ENCODE peak calls at places on chromosome 19, in seven cellular contexts. One of them, this sample, is unnamed.

GRCh38 chr19:29942404-29943261 is 594 bp downstream of the URI1 start:
- DNase-seq in ovary: peak
- DNase-seq in H9: peak
- DNase-seq in omental fat pad: no peak
- DNase-seq in AG09319: no peak
- DNase-seq in neural crest cell: peak
- DNase-seq in right lobe of liver: peak
- DNase-seq in this sample: no peak

GRCh38 chr19:42284641-42285341 is 15.7 kb downstream of the CIC start:
- DNase-seq in ovary: peak
- DNase-seq in H9: peak
- DNase-seq in omental fat pad: no peak
- DNase-seq in AG09319: no peak
- DNase-seq in neural crest cell: no peak
- DNase-seq in right lobe of liver: peak
- DNase-seq in this sample: no peak

GRCh38 chr19:35911173-35911572 is 3.1 kb upstream of the TYROBP start:
- DNase-seq in ovary: no peak
- DNase-seq in H9: peak
- DNase-seq in omental fat pad: no peak
- DNase-seq in AG09319: no peak
- DNase-seq in neural crest cell: no peak
- DNase-seq in right lobe of liver: no peak
- DNase-seq in this sample: no peak

GRCh38 chr19:39941151-39941550 is 6.7 kb upstream of the FCGBP start:
- DNase-seq in ovary: no peak
- DNase-seq in H9: no peak
- DNase-seq in omental fat pad: no peak
- DNase-seq in AG09319: no peak
- DNase-seq in neural crest cell: no peak
- DNase-seq in right lobe of liver: no peak
- DNase-seq in this sample: no peak

GRCh38 chr19:51002542-51003311 is 1.3 kb upstream of the KLK8 start:
- DNase-seq in ovary: peak
- DNase-seq in H9: peak
- DNase-seq in omental fat pad: peak
- DNase-seq in AG09319: no peak
- DNase-seq in neural crest cell: no peak
- DNase-seq in right lobe of liver: no peak
- DNase-seq in this sample: no peak

GRCh38 chr19:19515764-19516519 is at the start of gene NDUFA13:
- DNase-seq in ovary: peak
- DNase-seq in H9: peak
- DNase-seq in omental fat pad: peak
- DNase-seq in AG09319: peak
- DNase-seq in neural crest cell: peak
- DNase-seq in right lobe of liver: peak
- DNase-seq in this sample: peak

GRCh38 chr19:30742981-30743380 is 370.8 kb downstream of the ZNF536 start:
- DNase-seq in ovary: no peak
- DNase-seq in H9: no peak
- DNase-seq in omental fat pad: no peak
- DNase-seq in AG09319: no peak
- DNase-seq in neural crest cell: no peak
- DNase-seq in right lobe of liver: no peak
- DNase-seq in this sample: no peak

GRCh38 chr19:41373993-41374392 is 2.3 kb upstream of the TMEM91 start:
- DNase-seq in ovary: peak
- DNase-seq in H9: no peak
- DNase-seq in omental fat pad: no peak
- DNase-seq in AG09319: peak
- DNase-seq in neural crest cell: no peak
- DNase-seq in right lobe of liver: peak
- DNase-seq in this sample: peak

GRCh38 chr19:31448221-31448657 is 99.0 kb upstream of the TSHZ3 start:
- DNase-seq in ovary: peak
- DNase-seq in H9: no peak
- DNase-seq in omental fat pad: no peak
- DNase-seq in AG09319: peak
- DNase-seq in neural crest cell: no peak
- DNase-seq in right lobe of liver: no peak
- DNase-seq in this sample: no peak

GRCh38 chr19:39870171-39870971 is 24.2 kb upstream of the FBL start:
- DNase-seq in ovary: no peak
- DNase-seq in H9: peak
- DNase-seq in omental fat pad: no peak
- DNase-seq in AG09319: no peak
- DNase-seq in neural crest cell: no peak
- DNase-seq in right lobe of liver: no peak
- DNase-seq in this sample: no peak

GRCh38 chr19:10603084-10603872 is 16.2 kb upstream of the AP1M2 start:
- DNase-seq in ovary: peak
- DNase-seq in H9: peak
- DNase-seq in omental fat pad: no peak
- DNase-seq in AG09319: no peak
- DNase-seq in neural crest cell: no peak
- DNase-seq in right lobe of liver: peak
- DNase-seq in this sample: no peak

DNA sequence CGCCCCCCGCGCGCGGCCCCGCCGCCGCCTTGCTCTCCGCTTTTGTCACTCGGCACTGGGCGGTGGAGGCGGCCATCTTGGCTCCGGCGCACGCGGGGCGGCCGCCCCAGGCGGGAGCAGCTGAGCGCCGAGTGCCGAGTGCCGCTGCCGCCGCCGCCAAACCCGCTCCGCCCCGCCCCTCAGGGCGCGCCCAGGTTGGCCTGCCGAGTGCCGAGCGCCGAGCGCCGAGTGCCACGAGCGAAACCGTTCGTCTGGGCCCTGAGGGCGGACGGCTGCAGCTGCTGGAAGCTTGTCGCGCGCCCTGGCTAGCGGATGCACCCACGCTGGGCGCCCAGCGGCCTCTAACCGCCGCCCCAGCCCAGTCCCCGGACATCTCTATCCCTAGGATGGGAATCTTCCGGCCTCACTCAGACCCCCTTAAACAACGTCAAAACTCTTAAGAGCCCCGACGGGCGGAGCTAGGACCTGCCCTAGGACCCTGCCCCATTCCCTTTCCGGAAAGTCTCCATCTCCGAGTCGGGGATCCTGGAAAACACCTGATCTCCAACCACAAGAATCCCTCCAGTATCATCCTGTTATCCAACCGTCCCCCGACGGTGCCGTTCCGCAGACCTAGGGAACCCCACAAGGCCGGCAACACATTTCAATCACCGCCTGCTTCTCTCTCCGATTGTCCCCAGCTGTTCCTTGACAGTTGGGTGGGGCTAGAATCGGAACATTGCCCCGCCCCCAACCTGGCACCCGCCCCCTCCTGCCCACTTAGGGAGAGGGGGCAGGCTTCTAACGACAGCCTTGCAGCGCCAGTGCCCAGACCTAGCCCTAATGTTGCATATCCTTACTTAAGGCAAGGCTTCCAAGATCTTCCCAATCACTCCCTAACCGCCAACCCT is 14.1 kb upstream of the AKAP8L start:
- DNase-seq in ovary: peak
- DNase-seq in H9: peak
- DNase-seq in omental fat pad: peak
- DNase-seq in AG09319: peak
- DNase-seq in neural crest cell: peak
- DNase-seq in right lobe of liver: peak
- DNase-seq in this sample: peak
- TF ChIP-seq CTCF in ovary: no peak
- TF ChIP-seq CTCF in H9: no peak
- TF ChIP-seq CTCF in omental fat pad: no peak
- TF ChIP-seq CTCF in AG09319: no peak
- TF ChIP-seq CTCF in neural crest cell: no peak
- TF ChIP-seq CTCF in right lobe of liver: no peak
- TF ChIP-seq CTCF in this sample: no peak

DNA sequence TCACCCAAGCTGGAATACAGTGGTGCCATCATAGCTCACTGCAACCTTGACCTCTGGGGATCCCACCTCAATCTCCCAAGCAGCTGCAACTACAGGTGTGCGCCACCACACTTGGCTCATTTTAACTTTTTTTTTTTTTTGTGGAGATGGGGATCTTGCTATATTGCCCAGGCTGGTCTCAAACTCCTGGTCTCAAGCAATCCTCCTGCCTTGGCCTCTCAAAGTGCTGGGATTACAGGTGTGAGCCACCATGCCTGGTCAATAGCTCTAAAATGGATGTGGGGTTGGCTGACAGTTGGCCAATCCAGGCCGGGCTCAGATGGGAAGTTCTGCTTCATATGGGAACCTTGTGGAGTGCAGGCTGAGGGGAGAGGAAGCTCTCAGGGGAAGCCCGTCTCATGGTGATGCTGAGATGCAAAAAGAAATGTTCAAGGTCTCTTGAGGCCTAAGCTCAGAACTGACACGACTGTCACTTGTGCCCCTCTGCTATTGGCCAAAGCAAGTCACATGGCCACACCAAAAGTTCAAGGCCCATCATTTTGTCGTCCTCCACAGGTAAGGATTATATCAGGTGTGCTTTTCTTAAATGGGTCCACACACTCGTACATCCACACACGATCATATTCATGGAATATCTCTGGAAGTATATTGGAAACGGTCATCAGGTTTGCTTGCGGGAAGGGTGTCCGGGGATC is 6.8 kb upstream of the KLC3 start:
- DNase-seq in ovary: no peak
- DNase-seq in H9: no peak
- DNase-seq in omental fat pad: no peak
- DNase-seq in AG09319: no peak
- DNase-seq in neural crest cell: no peak
- DNase-seq in right lobe of liver: no peak
- DNase-seq in this sample: no peak
- TF ChIP-seq CTCF in ovary: no peak
- TF ChIP-seq CTCF in H9: no peak
- TF ChIP-seq CTCF in omental fat pad: no peak
- TF ChIP-seq CTCF in AG09319: no peak
- TF ChIP-seq CTCF in neural crest cell: no peak
- TF ChIP-seq CTCF in right lobe of liver: no peak
- TF ChIP-seq CTCF in this sample: no peak

GRCh38 chr19:5507056-5507624 is 51.9 kb downstream of the ZNRF4 start:
- DNase-seq in ovary: no peak
- DNase-seq in H9: no peak
- DNase-seq in omental fat pad: no peak
- DNase-seq in AG09319: no peak
- DNase-seq in neural crest cell: no peak
- DNase-seq in right lobe of liver: no peak
- DNase-seq in this sample: no peak

GRCh38 chr19:5503598-5503997 is 48.4 kb downstream of the ZNRF4 start:
- DNase-seq in ovary: no peak
- DNase-seq in H9: no peak
- DNase-seq in omental fat pad: no peak
- DNase-seq in AG09319: no peak
- DNase-seq in neural crest cell: no peak
- DNase-seq in right lobe of liver: no peak
- DNase-seq in this sample: no peak

GRCh38 chr19:5498817-5499535 is 43.8 kb downstream of the ZNRF4 start:
- DNase-seq in ovary: no peak
- DNase-seq in H9: peak
- DNase-seq in omental fat pad: no peak
- DNase-seq in AG09319: no peak
- DNase-seq in neural crest cell: peak
- DNase-seq in right lobe of liver: no peak
- DNase-seq in this sample: no peak

GRCh38 chr19:5501907-5502306 is 46.7 kb downstream of the ZNRF4 start:
- DNase-seq in ovary: no peak
- DNase-seq in H9: no peak
- DNase-seq in omental fat pad: no peak
- DNase-seq in AG09319: no peak
- DNase-seq in neural crest cell: no peak
- DNase-seq in right lobe of liver: no peak
- DNase-seq in this sample: no peak

DNA sequence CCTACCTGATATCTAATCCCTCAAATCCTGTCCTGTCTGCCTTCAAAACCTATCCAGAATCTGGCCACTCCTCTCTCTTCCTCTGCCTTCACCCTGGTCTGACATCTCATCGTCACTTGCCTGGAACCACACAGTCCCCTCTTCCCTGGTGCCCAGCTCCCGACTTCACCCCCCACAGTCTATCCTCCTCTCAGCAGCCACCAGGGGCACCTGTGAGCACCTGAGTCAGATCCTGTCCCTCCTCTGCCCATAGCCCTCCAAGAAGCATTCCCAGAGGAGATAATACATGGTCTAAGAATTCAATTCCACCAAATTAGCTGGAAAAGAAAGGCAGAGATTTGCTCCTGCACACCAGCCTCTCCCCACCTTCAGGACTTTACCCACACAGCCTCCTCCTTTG is 48.9 kb downstream of the ZNRF4 start:
- DNase-seq in ovary: no peak
- DNase-seq in H9: peak
- DNase-seq in omental fat pad: no peak
- DNase-seq in AG09319: no peak
- DNase-seq in neural crest cell: no peak
- DNase-seq in right lobe of liver: no peak
- DNase-seq in this sample: no peak
- TF ChIP-seq CTCF in ovary: no peak
- TF ChIP-seq CTCF in H9: peak
- TF ChIP-seq CTCF in omental fat pad: no peak
- TF ChIP-seq CTCF in AG09319: no peak
- TF ChIP-seq CTCF in neural crest cell: peak
- TF ChIP-seq CTCF in right lobe of liver: no peak
- TF ChIP-seq CTCF in this sample: no peak

GRCh38 chr19:53463263-53463662 is 4.3 kb upstream of the ZNF813 start:
- DNase-seq in ovary: peak
- DNase-seq in H9: peak
- DNase-seq in omental fat pad: no peak
- DNase-seq in AG09319: no peak
- DNase-seq in neural crest cell: no peak
- DNase-seq in right lobe of liver: peak
- DNase-seq in this sample: no peak

GRCh38 chr19:53467138-53467502 is 413 bp upstream of the ZNF813 start:
- DNase-seq in ovary: peak
- DNase-seq in H9: no peak
- DNase-seq in omental fat pad: no peak
- DNase-seq in AG09319: no peak
- DNase-seq in neural crest cell: no peak
- DNase-seq in right lobe of liver: no peak
- DNase-seq in this sample: no peak

GRCh38 chr19:53461866-53462265 is 5.7 kb upstream of the ZNF813 start:
- DNase-seq in ovary: no peak
- DNase-seq in H9: no peak
- DNase-seq in omental fat pad: no peak
- DNase-seq in AG09319: no peak
- DNase-seq in neural crest cell: no peak
- DNase-seq in right lobe of liver: no peak
- DNase-seq in this sample: no peak

GRCh38 chr19:53467503-53468262 is at the start of gene ZNF813:
- DNase-seq in ovary: peak
- DNase-seq in H9: peak
- DNase-seq in omental fat pad: peak
- DNase-seq in AG09319: peak
- DNase-seq in neural crest cell: peak
- DNase-seq in right lobe of liver: peak
- DNase-seq in this sample: peak

DNA sequence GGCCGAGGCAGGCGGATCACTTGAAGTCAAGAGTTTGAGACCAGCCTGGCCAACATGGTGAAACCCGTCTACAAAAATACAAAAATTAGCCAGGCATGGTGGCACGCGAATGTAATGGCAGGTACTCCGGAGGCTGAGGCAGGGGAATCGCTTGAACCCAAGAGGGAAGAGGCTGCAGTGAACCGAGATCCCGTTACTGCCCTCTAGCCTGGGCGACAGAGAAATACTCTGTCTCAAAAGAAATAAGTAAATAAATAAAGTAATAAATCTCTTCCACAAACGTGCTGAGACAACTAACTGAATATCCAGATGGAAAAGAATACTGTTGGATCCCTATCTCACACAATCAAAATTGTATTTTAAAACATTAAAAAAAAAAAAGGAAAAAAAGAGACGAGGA is 807 bp upstream of the ZNF813 start:
- DNase-seq in ovary: no peak
- DNase-seq in H9: peak
- DNase-seq in omental fat pad: no peak
- DNase-seq in AG09319: no peak
- DNase-seq in neural crest cell: no peak
- DNase-seq in right lobe of liver: no peak
- DNase-seq in this sample: no peak
- TF ChIP-seq CTCF in ovary: no peak
- TF ChIP-seq CTCF in H9: peak
- TF ChIP-seq CTCF in omental fat pad: no peak
- TF ChIP-seq CTCF in AG09319: no peak
- TF ChIP-seq CTCF in neural crest cell: no peak
- TF ChIP-seq CTCF in right lobe of liver: no peak
- TF ChIP-seq CTCF in this sample: no peak